ENCODE peak calls at places on chromosomes 3 and 15, in four cellular contexts. F is GM12878, E is ovary, D is H54. B is an unnamed sample.

GRCh38 chr3:64203216-64203615 is 22.1 kb downstream of the PRICKLE2 start:
- DNase-seq in F (no peak), E (no peak), D (no peak), B (no peak)

GRCh38 chr15:78065284-78065872 is 12.1 kb downstream of the TBC1D2B start:
- DNase-seq in F (no peak), E (peak; percentile 82), D (peak; percentile 52), B (no peak)

GRCh38 chr3:68017069-68017468 is 362.7 kb upstream of the SUCLG2 start:
- DNase-seq in F (no peak), E (no peak), D (no peak), B (no peak)

GRCh38 chr3:12116892-12117291 is 41.8 kb downstream of the TIMP4 start:
- DNase-seq in F (no peak), E (no peak), D (no peak), B (no peak)

GRCh38 chr15:75200391-75200764 is 1.3 kb upstream of the C15orf39 start:
- DNase-seq in F (no peak), E (no peak), D (no peak), B (peak; percentile 39)

GRCh38 chr3:126320517-126321293 is 36.5 kb downstream of the KLF15 start:
- DNase-seq in F (no peak), E (no peak), D (no peak), B (no peak)

GRCh38 chr15:78671626-78672211 is 30.7 kb upstream of the CHRNB4 start:
- DNase-seq in F (no peak), E (no peak), D (no peak), B (peak; percentile 17)

GRCh38 chr15:32704343-32705076 is 13.3 kb upstream of the GREM1 start:
- DNase-seq in F (no peak), E (no peak), D (no peak), B (no peak)

GRCh38 chr15:87792250-87793030 is 464.1 kb downstream of the NTRK3 start:
- DNase-seq in F (no peak), E (no peak), D (no peak), B (no peak)

GRCh38 chr15:101105059-101105851 is 146.6 kb downstream of the CHSY1 start:
- DNase-seq in F (no peak), E (no peak), D (no peak), B (no peak)

GRCh38 chr15:92074646-92075045 is 221.1 kb downstream of the SLCO3A1 start:
- DNase-seq in F (no peak), E (no peak), D (no peak), B (no peak)

GRCh38 chr15:36978625-36979024 is 121.7 kb downstream of the MEIS2 start:
- DNase-seq in F (no peak), E (no peak), D (no peak), B (no peak)

GRCh38 chr15:36977620-36978610 is 122.4 kb downstream of the MEIS2 start:
- DNase-seq in F (no peak), E (no peak), D (no peak), B (no peak)

DNA sequence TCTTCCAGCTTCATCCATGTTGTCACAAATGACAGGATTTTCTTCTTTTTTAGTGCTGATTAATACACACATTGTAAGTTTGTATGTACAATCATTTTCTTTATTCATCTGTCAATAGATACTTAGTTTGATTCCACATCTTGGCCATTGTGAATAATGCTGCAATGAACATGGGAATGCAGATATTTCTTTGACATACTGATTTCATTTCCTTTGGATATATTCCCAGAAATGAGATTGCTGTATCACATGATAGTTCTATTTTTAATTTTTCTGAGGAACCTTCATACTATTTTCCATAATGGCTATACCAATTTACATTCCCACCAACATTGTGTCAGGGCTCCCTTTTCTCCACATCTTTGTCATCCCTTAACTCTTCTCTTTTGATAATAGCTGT is 117.9 kb downstream of the MEIS2 start:
- DNase-seq in F (no peak), E (no peak), D (no peak), B (no peak)
- TF ChIP-seq POLR2A in F (no peak), E (no peak), D (no peak), B (no peak)

GRCh38 chr3:99418709-99419108 is 219.7 kb upstream of the COL8A1 start:
- DNase-seq in F (peak; percentile 79), E (no peak), D (no peak), B (no peak)
- TF ChIP-seq POLR2A in F (no peak), E (no peak), D (no peak), B (no peak)

GRCh38 chr15:76338555-76339301 is 2.2 kb downstream of the ISL2 start:
- DNase-seq in F (no peak), E (no peak), D (no peak), B (no peak)

GRCh38 chr15:76337047-76337738 is 620 bp downstream of the ISL2 start:
- DNase-seq in F (no peak), E (no peak), D (peak; percentile 58), B (no peak)

GRCh38 chr15:76339302-76340197 is 3.0 kb downstream of the ISL2 start:
- DNase-seq in F (no peak), E (no peak), D (no peak), B (no peak)

GRCh38 chr15:76336254-76337046 is at the start of gene ISL2:
- DNase-seq in F (peak; percentile 61), E (no peak), D (peak; percentile 94), B (peak; percentile 61)

DNA sequence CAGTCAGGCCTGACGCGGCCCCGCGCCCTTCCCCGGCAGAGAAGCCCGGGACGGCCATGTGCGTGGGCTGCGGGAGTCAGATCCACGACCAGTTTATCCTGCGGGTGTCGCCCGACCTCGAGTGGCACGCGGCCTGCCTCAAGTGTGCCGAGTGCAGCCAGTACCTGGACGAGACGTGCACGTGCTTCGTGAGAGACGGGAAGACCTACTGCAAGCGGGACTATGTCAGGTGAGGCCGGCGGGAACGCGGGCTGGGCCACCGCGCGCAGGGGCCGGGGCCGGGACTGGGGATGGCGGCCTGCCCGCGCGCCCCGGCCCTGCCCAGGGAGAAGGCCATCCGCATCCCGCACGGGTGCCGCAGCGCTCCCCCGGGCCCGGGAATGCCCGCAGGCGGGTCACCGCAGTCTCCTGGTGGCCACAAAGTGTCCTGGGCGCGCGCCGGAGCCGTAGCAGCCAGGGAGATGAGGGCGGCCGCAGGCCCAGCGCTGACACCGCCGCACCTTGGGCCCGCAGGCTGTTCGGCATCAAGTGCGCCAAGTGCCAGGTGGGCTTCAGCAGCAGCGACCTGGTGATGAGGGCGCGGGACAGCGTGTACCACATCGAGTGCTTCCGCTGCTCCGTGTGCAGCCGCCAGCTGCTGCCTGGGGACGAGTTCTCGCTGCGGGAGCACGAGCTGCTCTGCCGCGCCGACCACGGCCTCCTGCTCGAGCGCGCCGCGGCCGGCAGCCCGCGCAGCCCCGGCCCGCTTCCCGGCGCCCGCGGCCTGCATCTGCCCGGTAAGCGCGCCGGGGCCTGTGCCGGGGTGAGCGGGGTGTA is 1.4 kb downstream of the ISL2 start:
- DNase-seq in F (no peak), E (no peak), D (no peak), B (peak; percentile 16)
- TF ChIP-seq POLR2A in F (no peak), E (no peak), D (no peak), B (no peak)

GRCh38 chr3:179347383-179348194 is at the start of gene MFN1:
- DNase-seq in F (peak; percentile 87), E (peak; percentile 94), D (peak; percentile 91), B (peak; percentile 94)
- TF ChIP-seq POLR2A in F (peak; percentile 98), E (no peak), D (peak; percentile 79), B (peak; percentile 79)

DNA sequence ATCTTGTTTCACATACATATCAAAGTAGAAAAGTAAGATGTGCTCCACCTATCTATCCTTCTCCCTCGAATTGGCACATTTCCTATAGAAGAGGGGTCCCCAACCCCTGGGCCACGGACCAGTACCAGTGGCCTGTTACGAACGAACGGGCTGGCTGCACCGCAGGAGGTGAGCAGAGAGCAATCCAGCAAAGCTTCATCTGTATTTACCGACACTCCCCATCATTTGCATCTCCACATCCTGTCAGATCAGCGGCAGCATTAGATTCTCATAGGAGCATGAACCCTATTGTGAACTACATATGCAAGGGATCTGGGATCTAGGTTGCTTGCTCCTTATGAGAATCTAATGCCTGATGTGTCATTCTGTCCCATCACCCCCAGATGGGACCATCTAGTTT is 94.9 kb upstream of the CGNL1 start:
- DNase-seq in F (no peak), E (no peak), D (no peak), B (no peak)
- TF ChIP-seq POLR2A in F (no peak), E (no peak), D (no peak), B (no peak)

GRCh38 chr3:127822836-127823589 is 698 bp upstream of the MGLL start:
- DNase-seq in F (no peak), E (peak; percentile 28), D (no peak), B (peak; percentile 26)
- TF ChIP-seq POLR2A in F (peak; percentile 68), E (no peak), D (peak; percentile 35), B (peak; percentile 47)

B was measured in erythroblast.